ENCODE peak calls at places on chromosomes 6 and 20, in four cellular contexts. One of them, this sample, is unnamed.

GRCh38 chr6:27255866-27256265 is 8.4 kb downstream of the PRSS16 start:
- DNase-seq in H1: no peak
- DNase-seq in K562: no peak
- DNase-seq in HepG2: no peak
- DNase-seq in this sample: no peak

GRCh38 chr6:82283771-82284420 is 36.4 kb upstream of the IBTK start:
- DNase-seq in HepG2: no peak
- DNase-seq in K562: no peak
- DNase-seq in H1: peak
- DNase-seq in this sample: no peak

GRCh38 chr6:38264605-38265004 is 375.1 kb downstream of the BTBD9 start:
- DNase-seq in HepG2: peak
- DNase-seq in K562: peak
- DNase-seq in H1: no peak
- DNase-seq in this sample: no peak

GRCh38 chr6:139240161-139241010 is 51.4 kb downstream of the TXLNB start:
- DNase-seq in H1: no peak
- DNase-seq in K562: no peak
- DNase-seq in HepG2: no peak
- DNase-seq in this sample: no peak

GRCh38 chr6:2478200-2478599 is 232.8 kb upstream of the GMDS start:
- DNase-seq in K562: no peak
- DNase-seq in H1: no peak
- DNase-seq in HepG2: no peak
- DNase-seq in this sample: no peak

GRCh38 chr6:111478064-111478476 is 4.9 kb downstream of the REV3L start:
- DNase-seq in HepG2: peak
- DNase-seq in K562: no peak
- DNase-seq in H1: no peak
- DNase-seq in this sample: no peak

GRCh38 chr6:128259735-128260685 is 260.4 kb downstream of the PTPRK start:
- DNase-seq in H1: no peak
- DNase-seq in HepG2: no peak
- DNase-seq in K562: no peak
- DNase-seq in this sample: no peak

GRCh38 chr6:30493643-30494250 is 4.4 kb downstream of the HLA-E start:
- DNase-seq in K562: no peak
- DNase-seq in H1: peak
- DNase-seq in HepG2: no peak
- DNase-seq in this sample: no peak

GRCh38 chr6:143062551-143062950 is 1.9 kb downstream of the AIG1 start:
- DNase-seq in HepG2: no peak
- DNase-seq in H1: no peak
- DNase-seq in K562: no peak
- DNase-seq in this sample: no peak

GRCh38 chr6:38753707-38754106 is 38.6 kb downstream of the DNAH8 start:
- DNase-seq in K562: no peak
- DNase-seq in H1: no peak
- DNase-seq in HepG2: no peak
- DNase-seq in this sample: no peak

GRCh38 chr6:168216741-168217140 is 102.8 kb downstream of the DACT2 start:
- DNase-seq in K562: no peak
- DNase-seq in HepG2: no peak
- DNase-seq in H1: no peak
- DNase-seq in this sample: no peak

GRCh38 chr20:33516882-33517281 is 27.0 kb downstream of the CBFA2T2 start:
- DNase-seq in H1: no peak
- DNase-seq in HepG2: no peak
- DNase-seq in K562: peak
- DNase-seq in this sample: no peak

GRCh38 chr20:46002008-46002407 is 6.7 kb upstream of the MMP9 start:
- DNase-seq in HepG2: no peak
- DNase-seq in H1: no peak
- DNase-seq in K562: no peak
- DNase-seq in this sample: no peak

GRCh38 chr6:135211306-135211702 is 30.2 kb downstream of the MYB start:
- DNase-seq in H1: no peak
- DNase-seq in K562: no peak
- DNase-seq in HepG2: no peak
- DNase-seq in this sample: no peak

GRCh38 chr6:79082304-79082703 is 4.2 kb upstream of the PHIP start:
- DNase-seq in HepG2: no peak
- DNase-seq in H1: no peak
- DNase-seq in K562: peak
- DNase-seq in this sample: no peak

GRCh38 chr6:5695260-5696245 is 311.2 kb downstream of the NRN1 start:
- DNase-seq in HepG2: no peak
- DNase-seq in H1: no peak
- DNase-seq in K562: no peak
- DNase-seq in this sample: no peak

GRCh38 chr20:43844778-43845614 is 69.7 kb upstream of the TOX2 start:
- DNase-seq in HepG2: no peak
- DNase-seq in K562: no peak
- DNase-seq in H1: peak
- DNase-seq in this sample: no peak

GRCh38 chr20:49964964-49965780 is 17.6 kb upstream of the SNAI1 start:
- DNase-seq in HepG2: peak
- DNase-seq in H1: peak
- DNase-seq in K562: peak
- DNase-seq in this sample: no peak

GRCh38 chr6:1678966-1679690 is 69.4 kb downstream of the FOXC1 start:
- DNase-seq in H1: no peak
- DNase-seq in K562: no peak
- DNase-seq in HepG2: peak
- DNase-seq in this sample: no peak

GRCh38 chr20:47574616-47575401 is 73.1 kb downstream of the NCOA3 start:
- DNase-seq in K562: peak
- DNase-seq in H1: no peak
- DNase-seq in HepG2: no peak
- DNase-seq in this sample: no peak

GRCh38 chr20:38002422-38002821 is 30.8 kb downstream of the TTI1 start:
- DNase-seq in H1: no peak
- DNase-seq in HepG2: no peak
- DNase-seq in K562: peak
- DNase-seq in this sample: no peak

GRCh38 chr6:154156135-154156948 is 117.3 kb downstream of the OPRM1 start:
- DNase-seq in HepG2: peak
- DNase-seq in H1: peak
- DNase-seq in K562: peak
- DNase-seq in this sample: no peak

GRCh38 chr20:63978319-63979220 is 872 bp downstream of the SAMD10 start:
- DNase-seq in K562: peak
- DNase-seq in H1: peak
- DNase-seq in HepG2: peak
- DNase-seq in this sample: no peak

GRCh38 chr6:161054876-161055275 is 63.3 kb downstream of the MAP3K4 start:
- DNase-seq in K562: no peak
- DNase-seq in H1: no peak
- DNase-seq in HepG2: no peak
- DNase-seq in this sample: no peak

GRCh38 chr6:42974919-42975505 is 4.0 kb downstream of the PEX6 start:
- DNase-seq in HepG2: no peak
- DNase-seq in H1: no peak
- DNase-seq in K562: peak
- DNase-seq in this sample: no peak

GRCh38 chr6:16322666-16323312 is 84.4 kb downstream of the GMPR start:
- DNase-seq in HepG2: no peak
- DNase-seq in H1: no peak
- DNase-seq in K562: peak
- DNase-seq in this sample: no peak

GRCh38 chr20:11755071-11755881 is 162.4 kb upstream of the BTBD3 start:
- DNase-seq in HepG2: no peak
- DNase-seq in H1: no peak
- DNase-seq in K562: no peak
- DNase-seq in this sample: no peak

DNA sequence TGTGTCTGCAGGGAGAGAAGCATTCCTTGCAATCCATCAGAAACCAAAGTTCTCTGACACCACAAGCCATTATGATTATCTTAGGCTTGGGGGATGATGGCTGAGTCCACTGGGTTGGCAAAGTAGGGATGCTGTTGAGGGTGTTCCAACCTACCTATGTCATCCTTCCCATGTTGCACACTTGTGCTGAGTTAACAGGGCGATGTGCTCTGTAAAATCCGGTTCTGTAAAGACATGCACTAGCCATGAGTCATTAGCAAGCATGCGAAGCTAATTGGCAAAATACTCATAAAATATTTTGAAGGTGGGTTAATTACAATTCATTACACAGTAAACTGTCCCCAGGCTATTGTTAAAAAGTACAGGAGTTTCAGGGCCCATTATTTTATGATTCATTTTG is 115.4 kb downstream of the BMP2 start:
- DNase-seq in HepG2: no peak
- DNase-seq in H1: no peak
- DNase-seq in K562: no peak
- DNase-seq in this sample: no peak
- TF ChIP-seq ATF3 in HepG2: no peak
- TF ChIP-seq ATF3 in H1: no peak
- TF ChIP-seq ATF3 in K562: no peak
- TF ChIP-seq ATF3 in this sample: no peak

GRCh38 chr6:52881996-52882841 is 27.3 kb downstream of the GSTA3 start:
- DNase-seq in H1: peak
- DNase-seq in K562: peak
- DNase-seq in HepG2: peak
- DNase-seq in this sample: peak

GRCh38 chr6:52881662-52881995 is 27.9 kb downstream of the GSTA3 start:
- DNase-seq in H1: no peak
- DNase-seq in HepG2: no peak
- DNase-seq in K562: no peak
- DNase-seq in this sample: no peak

GRCh38 chr6:52876056-52876787 is 33.3 kb downstream of the GSTA3 start:
- DNase-seq in H1: no peak
- DNase-seq in HepG2: peak
- DNase-seq in K562: no peak
- DNase-seq in this sample: no peak

GRCh38 chr6:52877786-52878185 is 31.7 kb downstream of the GSTA3 start:
- DNase-seq in K562: no peak
- DNase-seq in H1: no peak
- DNase-seq in HepG2: no peak
- DNase-seq in this sample: no peak

DNA sequence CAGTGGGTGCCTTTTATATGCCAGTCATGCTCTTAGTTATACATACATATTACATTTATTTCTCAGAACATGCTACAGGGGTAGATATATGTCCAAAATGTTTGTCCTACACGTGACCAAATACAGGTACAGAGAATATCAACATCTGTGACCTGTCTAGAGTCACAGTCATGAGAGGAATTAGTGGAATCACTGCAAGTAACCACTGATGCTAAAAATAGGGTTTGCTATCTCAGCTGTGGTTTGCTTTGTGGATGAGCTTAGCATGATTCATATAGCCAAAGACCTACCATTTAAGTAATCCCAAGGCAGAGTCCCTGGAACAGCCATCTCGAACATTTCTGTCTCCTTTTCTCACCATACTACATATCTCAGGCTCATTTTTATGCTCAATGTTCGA is 32.3 kb downstream of the GSTA3 start:
- DNase-seq in K562: no peak
- DNase-seq in H1: no peak
- DNase-seq in HepG2: no peak
- DNase-seq in this sample: no peak
- TF ChIP-seq CHD2 in K562: no peak
- TF ChIP-seq CHD2 in H1: no peak
- TF ChIP-seq CHD2 in HepG2: no peak
- TF ChIP-seq CHD2 in this sample: no peak

DNA sequence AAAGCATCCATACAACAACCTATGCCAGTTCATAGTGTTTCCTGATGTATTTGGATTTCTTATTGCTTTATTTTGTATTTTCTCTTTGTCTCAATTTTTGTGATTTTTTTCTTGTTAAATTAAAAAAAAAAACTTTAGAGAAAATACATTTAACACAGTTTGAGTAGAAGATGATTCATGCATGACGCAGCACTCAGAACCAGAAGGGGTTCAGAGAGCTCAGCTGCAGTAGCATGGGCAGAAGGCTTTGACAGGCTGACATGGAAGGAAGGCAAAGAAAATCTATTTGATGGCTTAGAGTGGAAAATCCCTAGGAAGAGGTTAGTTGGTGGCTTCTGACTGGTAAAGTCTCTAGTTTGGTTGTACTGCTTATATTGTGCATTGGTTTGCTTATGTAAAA is 207.2 kb upstream of the STXBP5 start:
- DNase-seq in K562: peak
- DNase-seq in H1: no peak
- DNase-seq in HepG2: no peak
- DNase-seq in this sample: no peak
- TF ChIP-seq ATF3 in K562: no peak
- TF ChIP-seq ATF3 in H1: no peak
- TF ChIP-seq ATF3 in HepG2: no peak
- TF ChIP-seq ATF3 in this sample: no peak

GRCh38 chr6:88536056-88536455 is 369.9 kb upstream of the CNR1 start:
- DNase-seq in H1: no peak
- DNase-seq in HepG2: no peak
- DNase-seq in K562: no peak
- DNase-seq in this sample: no peak
- TF ChIP-seq CHD2 in H1: no peak
- TF ChIP-seq CHD2 in HepG2: no peak
- TF ChIP-seq CHD2 in K562: no peak
- TF ChIP-seq CHD2 in this sample: no peak

GRCh38 chr6:158311193-158311592 is 1.1 kb upstream of the TULP4 start:
- DNase-seq in H1: no peak
- DNase-seq in HepG2: no peak
- DNase-seq in K562: no peak
- DNase-seq in this sample: no peak
- TF ChIP-seq ATF3 in H1: no peak
- TF ChIP-seq ATF3 in HepG2: no peak
- TF ChIP-seq ATF3 in K562: no peak
- TF ChIP-seq ATF3 in this sample: no peak

GRCh38 chr20:41145821-41146620 is 8.7 kb downstream of the PLCG1 start:
- DNase-seq in H1: no peak
- DNase-seq in HepG2: no peak
- DNase-seq in K562: no peak
- DNase-seq in this sample: no peak
- TF ChIP-seq CHD2 in H1: no peak
- TF ChIP-seq CHD2 in HepG2: no peak
- TF ChIP-seq CHD2 in K562: no peak
- TF ChIP-seq CHD2 in this sample: no peak

DNA sequence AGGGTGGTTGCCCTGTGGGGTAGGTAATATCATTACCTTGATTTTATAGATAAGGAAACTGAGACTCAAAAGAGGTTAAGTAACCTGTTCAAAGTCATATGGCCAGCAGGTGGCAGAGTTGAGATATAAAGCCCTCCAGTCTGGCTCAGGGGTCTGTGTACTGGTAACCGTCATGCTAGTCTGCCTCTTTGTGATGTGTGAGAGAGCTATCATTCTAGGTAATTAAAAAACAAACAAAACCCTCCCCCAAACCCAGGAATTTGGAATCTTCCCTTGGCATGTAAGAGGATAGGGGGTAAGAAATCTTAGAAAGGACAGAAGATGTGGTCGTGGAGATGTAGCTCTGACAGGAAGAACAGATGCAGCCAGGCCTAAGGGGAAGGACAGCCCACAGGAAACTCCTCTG is 206.0 kb downstream of the CDC5L start:
- DNase-seq in K562: peak
- DNase-seq in HepG2: peak
- DNase-seq in H1: peak
- DNase-seq in this sample: peak
- TF ChIP-seq ATF3 in K562: no peak
- TF ChIP-seq ATF3 in HepG2: no peak
- TF ChIP-seq ATF3 in H1: no peak
- TF ChIP-seq ATF3 in this sample: no peak

GRCh38 chr20:62209850-62210495 is 10.1 kb downstream of the HRH3 start:
- DNase-seq in HepG2: no peak
- DNase-seq in H1: no peak
- DNase-seq in K562: no peak
- DNase-seq in this sample: no peak
- TF ChIP-seq CHD2 in HepG2: no peak
- TF ChIP-seq CHD2 in H1: no peak
- TF ChIP-seq CHD2 in K562: no peak
- TF ChIP-seq CHD2 in this sample: no peak

This sample was measured in GM12878.